ENCODE peak calls at places on chromosome 10, in nine cellular contexts. W is GM10248; Q is heart left ventricle; C is renal cortical epithelial cell; Y is NCI-H1417; P is MM.1S; D is effector memory CD8-positive, alpha-beta T cell; B is suprapubic skin; M is NCI-H2029. O is an unnamed sample.

GRCh38 chr10:44004913-44005787 is 356.5 kb upstream of the ZNF32 start:
- DNase-seq in D (no peak), Y (no peak), B (no peak), M (no peak), Q (no peak), C (no peak), P (no peak), W (no peak), O (no peak)

GRCh38 chr10:43749940-43750552 is 101.4 kb upstream of the ZNF32 start:
- DNase-seq in Q (no peak), D (no peak), M (no peak), W (no peak), Y (no peak), C (no peak), P (no peak), B (no peak), O (no peak)

GRCh38 chr10:30791197-30791611 is 161.7 kb upstream of the LYZL2 start:
- DNase-seq in Q (no peak), D (no peak), Y (no peak), W (no peak), B (no peak), M (no peak), C (no peak), P (no peak), O (no peak)

GRCh38 chr10:112832959-112833358 is 117.1 kb upstream of the TCF7L2 start:
- DNase-seq in M (no peak), P (no peak), D (no peak), Y (no peak), B (no peak), Q (no peak), W (no peak), C (no peak), O (no peak)

GRCh38 chr10:93406367-93407145 is 75.6 kb downstream of the MYOF start:
- DNase-seq in M (no peak), P (no peak), W (no peak), B (no peak), D (no peak), Q (no peak), C (no peak), Y (no peak), O (no peak)

GRCh38 chr10:27390681-27391080 is 113.4 kb upstream of the RAB18 start:
- DNase-seq in Q (no peak), W (no peak), D (no peak), B (no peak), M (no peak), Y (no peak), C (peak; percentile 6), P (no peak), O (no peak)

GRCh38 chr10:44571701-44572100 is 186.8 kb upstream of the CXCL12 start:
- DNase-seq in Q (no peak), P (no peak), W (no peak), B (no peak), M (no peak), C (no peak), Y (no peak), D (no peak), O (no peak)

GRCh38 chr10:5958077-5958476 is 19.3 kb downstream of the IL15RA start:
- DNase-seq in Q (no peak), Y (no peak), M (no peak), P (no peak), D (no peak), C (no peak), B (no peak), W (no peak), O (no peak)

GRCh38 chr10:11670311-11670825 is 58.9 kb upstream of the USP6NL start:
- DNase-seq in M (no peak), Q (no peak), Y (peak; percentile 75), P (no peak), C (no peak), D (no peak), B (no peak), W (no peak), O (no peak)

GRCh38 chr10:132107947-132108877 is 42.5 kb downstream of the JAKMIP3 start:
- DNase-seq in P (no peak), C (no peak), M (no peak), B (no peak), W (no peak), D (no peak), Y (no peak), Q (peak; percentile 3), O (no peak)

GRCh38 chr10:28542728-28543127 is 9.8 kb downstream of the WAC start:
- DNase-seq in M (no peak), D (no peak), P (no peak), C (no peak), Y (no peak), B (no peak), Q (no peak), W (no peak), O (no peak)

GRCh38 chr10:73786512-73786885 is 1.1 kb downstream of the ZSWIM8 start:
- DNase-seq in D (no peak), C (no peak), P (peak; percentile 7), Y (no peak), M (no peak), W (no peak), B (no peak), Q (no peak), O (no peak)

GRCh38 chr10:29617880-29618340 is 16.9 kb downstream of the SVIL start:
- DNase-seq in W (no peak), Y (peak; percentile 46), M (no peak), D (no peak), P (no peak), Q (peak; percentile 30), C (no peak), B (peak; percentile 69), O (no peak)

GRCh38 chr10:18539335-18539734 is 112.1 kb downstream of the NSUN6 start:
- DNase-seq in Y (no peak), P (no peak), Q (no peak), M (no peak), W (no peak), D (no peak), B (no peak), C (no peak), O (no peak)

GRCh38 chr10:43304687-43305333 is 37.9 kb upstream of the RASGEF1A start:
- DNase-seq in P (peak; percentile 36), Y (no peak), D (peak; percentile 35), M (no peak), B (peak; percentile 91), Q (peak; percentile 73), C (peak; percentile 19), W (peak; percentile 54), O (no peak)

GRCh38 chr10:72898616-72899015 is 5.1 kb downstream of the OIT3 start:
- DNase-seq in W (no peak), P (no peak), Y (no peak), M (no peak), Q (no peak), D (no peak), C (no peak), B (no peak), O (no peak)

GRCh38 chr10:24622781-24623301 is 100.8 kb downstream of the ARHGAP21 start:
- DNase-seq in Q (no peak), B (no peak), M (no peak), D (no peak), P (no peak), C (no peak), Y (peak; percentile 20), W (no peak), O (no peak)

GRCh38 chr10:96891840-96892239 is 59.7 kb downstream of the LCOR start:
- DNase-seq in B (no peak), C (no peak), P (no peak), Q (no peak), Y (no peak), M (no peak), W (no peak), D (no peak), O (no peak)

GRCh38 chr10:76049581-76050290 is 618.3 kb downstream of the LRMDA start:
- DNase-seq in Y (no peak), C (peak; percentile 88), D (no peak), P (no peak), M (no peak), Q (no peak), W (no peak), B (no peak), O (no peak)

GRCh38 chr10:132904814-132905649 is 37.3 kb downstream of the CFAP46 start:
- DNase-seq in Y (no peak), P (no peak), B (no peak), M (no peak), C (no peak), Q (no peak), D (no peak), W (no peak), O (no peak)

GRCh38 chr10:30028006-30028441 is 31.4 kb downstream of the JCAD start:
- DNase-seq in Q (peak; percentile 71), C (no peak), M (no peak), P (no peak), Y (no peak), W (no peak), B (no peak), D (peak; percentile 36), O (no peak)

GRCh38 chr10:21238044-21238443 is 287.4 kb downstream of the SKIDA1 start:
- DNase-seq in B (no peak), C (peak; percentile 24), Y (no peak), W (no peak), Q (no peak), M (no peak), P (no peak), D (no peak), O (no peak)

GRCh38 chr10:77176224-77176623 is 461.4 kb downstream of the KCNMA1 start:
- DNase-seq in C (no peak), Y (no peak), D (no peak), M (no peak), B (no peak), P (peak; percentile 89), Q (no peak), W (no peak), O (no peak)

GRCh38 chr10:103224133-103224532 is 21.6 kb upstream of the RPEL1 start:
- DNase-seq in P (no peak), M (no peak), C (no peak), Q (no peak), B (no peak), D (no peak), W (no peak), Y (no peak), O (no peak)

GRCh38 chr10:106560925-106561640 is 603.4 kb downstream of the SORCS1 start:
- DNase-seq in W (no peak), M (no peak), Y (no peak), D (no peak), B (no peak), C (peak; percentile 39), Q (no peak), P (no peak), O (no peak)

GRCh38 chr10:87618470-87619423 is 40.9 kb upstream of the PAPSS2 start:
- DNase-seq in D (no peak), Q (no peak), C (peak; percentile 81), W (no peak), P (no peak), Y (no peak), M (no peak), B (no peak), O (no peak)

GRCh38 chr10:111716032-111716431 is 467.5 kb downstream of the GPAM start:
- DNase-seq in Q (no peak), W (no peak), C (no peak), P (no peak), B (no peak), Y (no peak), D (no peak), M (no peak), O (no peak)